ENCODE peak calls at places on chromosomes 1 and 21, in eight cellular contexts. B, P, X, U, N, M, S and Q are unnamed samples.

GRCh38 chr1:151990856-151991198 is 2.8 kb downstream of the S100A10 start:
- DNase-seq in B (peak), P (peak), X (no peak), U (no peak), N (peak), M (no peak), S (no peak), Q (no peak)

GRCh38 chr1:180917306-180918065 is 4.8 kb downstream of the KIAA1614 start:
- DNase-seq in B (no peak), P (no peak), X (no peak), U (no peak), N (no peak), M (no peak), S (no peak), Q (no peak)

GRCh38 chr21:43779660-43780059 is 3.6 kb upstream of the CSTB start:
- DNase-seq in B (no peak), P (no peak), X (no peak), U (no peak), N (no peak), M (no peak), S (no peak), Q (no peak)

GRCh38 chr1:17309701-17310640 is 2.0 kb downstream of the PADI4 start:
- DNase-seq in B (no peak), P (no peak), X (no peak), U (no peak), N (no peak), M (no peak), S (no peak), Q (no peak)

GRCh38 chr1:215878843-215879242 is 311.7 kb downstream of the KCTD3 start:
- DNase-seq in B (no peak), P (no peak), X (no peak), U (no peak), N (no peak), M (no peak), S (no peak), Q (no peak)

GRCh38 chr1:102578806-102579205 is 529.5 kb downstream of the COL11A1 start:
- DNase-seq in B (no peak), P (no peak), X (no peak), U (no peak), N (peak), M (no peak), S (no peak), Q (no peak)

GRCh38 chr1:62964141-62964540 is 180.2 kb downstream of the ATG4C start:
- DNase-seq in B (no peak), P (no peak), X (no peak), U (no peak), N (no peak), M (no peak), S (no peak), Q (no peak)

GRCh38 chr1:45442272-45442671 is 48.7 kb downstream of the TESK2 start:
- DNase-seq in B (no peak), P (peak), X (peak), U (no peak), N (peak), M (no peak), S (no peak), Q (no peak)

GRCh38 chr1:44862829-44863406 is 19.9 kb upstream of the PTCH2 start:
- DNase-seq in B (no peak), P (peak), X (no peak), U (no peak), N (peak), M (no peak), S (no peak), Q (no peak)

GRCh38 chr1:93661829-93662474 is 19.7 kb downstream of the BCAR3 start:
- DNase-seq in B (no peak), P (no peak), X (peak), U (no peak), N (peak), M (no peak), S (no peak), Q (no peak)

GRCh38 chr21:44261191-44261631 is 486 bp downstream of the DNMT3L start:
- DNase-seq in B (no peak), P (no peak), X (no peak), U (no peak), N (no peak), M (no peak), S (peak), Q (no peak)

GRCh38 chr1:21607549-21608529 is 61.3 kb downstream of the RAP1GAP start:
- DNase-seq in B (peak), P (peak), X (no peak), U (peak), N (peak), M (no peak), S (peak), Q (no peak)

GRCh38 chr1:172393354-172393753 is 27.1 kb upstream of the C1orf105 start:
- DNase-seq in B (no peak), P (no peak), X (no peak), U (no peak), N (no peak), M (no peak), S (no peak), Q (no peak)

GRCh38 chr1:167922023-167922422 is 8.1 kb upstream of the ADCY10 start:
- DNase-seq in B (no peak), P (no peak), X (no peak), U (no peak), N (peak), M (no peak), S (no peak), Q (no peak)

GRCh38 chr1:207172885-207173284 is 68.9 kb downstream of the C4BPA start:
- DNase-seq in B (no peak), P (no peak), X (no peak), U (no peak), N (no peak), M (no peak), S (no peak), Q (no peak)

GRCh38 chr1:201718346-201719202 is 110.4 kb upstream of the IPO9 start:
- DNase-seq in B (no peak), P (no peak), X (no peak), U (no peak), N (no peak), M (no peak), S (no peak), Q (no peak)

GRCh38 chr1:35031103-35031452 is 667 bp downstream of the ZMYM6 start:
- DNase-seq in B (peak), P (no peak), X (peak), U (no peak), N (peak), M (peak), S (peak), Q (no peak)

GRCh38 chr1:95041491-95042165 is 31.1 kb downstream of the ALG14 start:
- DNase-seq in B (peak), P (peak), X (peak), U (peak), N (peak), M (no peak), S (peak), Q (no peak)

GRCh38 chr1:74681001-74681400 is 7.4 kb upstream of the ERICH3 start:
- DNase-seq in B (no peak), P (no peak), X (no peak), U (no peak), N (no peak), M (no peak), S (no peak), Q (no peak)

GRCh38 chr21:36087362-36088138 is 17.7 kb downstream of the CBR1 start:
- DNase-seq in B (no peak), P (no peak), X (no peak), U (no peak), N (peak), M (no peak), S (no peak), Q (no peak)

GRCh38 chr1:116711061-116711582 is 43.1 kb upstream of the CD2 start:
- DNase-seq in B (no peak), P (no peak), X (no peak), U (no peak), N (no peak), M (no peak), S (no peak), Q (no peak)

GRCh38 chr1:87806377-87807094 is 477.9 kb downstream of the LMO4 start:
- DNase-seq in B (no peak), P (no peak), X (no peak), U (no peak), N (no peak), M (no peak), S (no peak), Q (no peak)

GRCh38 chr1:1124786-1125642 is 9.1 kb upstream of the C1orf159 start:
- DNase-seq in B (no peak), P (no peak), X (no peak), U (no peak), N (no peak), M (no peak), S (no peak), Q (no peak)

GRCh38 chr1:100414693-100415092 is 62.4 kb downstream of the CDC14A start:
- DNase-seq in B (no peak), P (no peak), X (no peak), U (no peak), N (no peak), M (no peak), S (no peak), Q (no peak)

GRCh38 chr1:30698401-30698981 is 24.9 kb downstream of the MATN1 start:
- DNase-seq in B (no peak), P (no peak), X (no peak), U (no peak), N (no peak), M (no peak), S (no peak), Q (no peak)

GRCh38 chr1:110309768-110310167 is 29.4 kb upstream of the RBM15 start:
- DNase-seq in B (no peak), P (peak), X (no peak), U (no peak), N (peak), M (no peak), S (no peak), Q (no peak)

GRCh38 chr21:39972976-39973375 is 105.7 kb downstream of the PCP4 start:
- DNase-seq in B (no peak), P (no peak), X (no peak), U (no peak), N (no peak), M (no peak), S (no peak), Q (no peak)

GRCh38 chr1:68623700-68624099 is 126.8 kb upstream of the DEPDC1 start:
- DNase-seq in B (no peak), P (no peak), X (no peak), U (no peak), N (no peak), M (no peak), S (peak), Q (no peak)

GRCh38 chr21:37268186-37268503 is 1.0 kb upstream of the VPS26C start:
- DNase-seq in B (no peak), P (no peak), X (no peak), U (no peak), N (no peak), M (no peak), S (no peak), Q (no peak)

GRCh38 chr21:31156662-31157061 is 118.4 kb upstream of the KRTAP19-8 start:
- DNase-seq in B (no peak), P (no peak), X (no peak), U (no peak), N (no peak), M (no peak), S (no peak), Q (no peak)

GRCh38 chr1:91948501-91949355 is 473 bp upstream of the BRDT start:
- DNase-seq in B (no peak), P (no peak), X (no peak), U (no peak), N (no peak), M (peak), S (no peak), Q (no peak)

GRCh38 chr1:38733761-38734160 is 125.8 kb downstream of the RRAGC start:
- DNase-seq in B (no peak), P (no peak), X (no peak), U (no peak), N (no peak), M (no peak), S (no peak), Q (no peak)